ENCODE peak calls at places on chromosomes 4 and X, in five cellular contexts. H, M, C, E and O are unnamed samples. For H3K79me2, the result is how much of the 10 kb centered on the place peaks cover.

GRCh38 chrX:22534643-22535042 is 261.9 kb downstream of the CBLL2 start:
- DNase-seq in H (no peak), M (peak), C (no peak), E (no peak), O (peak)

GRCh38 chrX:19121898-19122640 is at the start of gene ADGRG2:
- DNase-seq in H (no peak), M (peak), C (no peak), E (no peak), O (peak)

GRCh38 chr4:107035711-107036601 is at the start of gene DKK2:
- DNase-seq in H (no peak), M (no peak), C (no peak), E (no peak), O (peak)

GRCh38 chr4:96131186-96131585 is 291.3 kb downstream of the PDHA2 start:
- DNase-seq in H (no peak), M (no peak), C (no peak), E (no peak), O (peak)

GRCh38 chr4:36081185-36081584 is 163.1 kb downstream of the ARAP2 start:
- DNase-seq in H (no peak), M (no peak), C (no peak), E (no peak), O (no peak)

GRCh38 chr4:104491396-104491821 is 3.3 kb downstream of the CXXC4 start:
- DNase-seq in H (no peak), M (no peak), C (peak), E (peak), O (peak)

GRCh38 chrX:20743054-20743453 is 476.3 kb upstream of the RPS6KA3 start:
- DNase-seq in H (no peak), M (no peak), C (no peak), E (no peak), O (no peak)

GRCh38 chr4:145041378-145041777 is 56.6 kb downstream of the ANAPC10 start:
- DNase-seq in H (no peak), M (no peak), C (no peak), E (no peak), O (no peak)

GRCh38 chrX:7927259-7928167 is at the start of gene PNPLA4:
- DNase-seq in H (peak), M (peak), C (no peak), E (peak), O (peak)

GRCh38 chr4:150115851-150116250 is 37.6 kb downstream of the DCLK2 start:
- DNase-seq in H (no peak), M (no peak), C (no peak), E (no peak), O (no peak)

GRCh38 chr4:55758570-55758969 is 61.0 kb upstream of the EXOC1L start:
- DNase-seq in H (no peak), M (no peak), C (no peak), E (no peak), O (no peak)

GRCh38 chr4:151928112-151928511 is 167.3 kb upstream of the GATB start:
- DNase-seq in H (no peak), M (no peak), C (no peak), E (no peak), O (no peak)

GRCh38 chr4:53602390-53602789 is 11.1 kb upstream of the LNX1 start:
- DNase-seq in H (no peak), M (no peak), C (no peak), E (no peak), O (no peak)

GRCh38 chr4:151908734-151909497 is 148.1 kb upstream of the GATB start:
- DNase-seq in H (no peak), M (no peak), C (no peak), E (no peak), O (no peak)

GRCh38 chr4:87620491-87620890 is 12.2 kb downstream of the DSPP start:
- DNase-seq in H (no peak), M (no peak), C (no peak), E (no peak), O (no peak)

GRCh38 chr4:169283114-169283509 is 12.4 kb upstream of the SH3RF1 start:
- DNase-seq in H (no peak), M (peak), C (no peak), E (no peak), O (peak)

GRCh38 chrX:147183161-147183560 is 368.6 kb upstream of the CXorf51A start:
- DNase-seq in H (no peak), M (no peak), C (no peak), E (no peak), O (no peak)

GRCh38 chr4:4470208-4470607 is 71.6 kb downstream of the STX18 start:
- DNase-seq in H (no peak), M (no peak), C (no peak), E (no peak), O (no peak)

GRCh38 chr4:83454626-83455025 is 997 bp downstream of the HELQ start:
- DNase-seq in H (no peak), M (no peak), C (no peak), E (no peak), O (peak)

GRCh38 chrX:10135561-10136399 is 21.0 kb upstream of the CLCN4 start:
- DNase-seq in H (no peak), M (no peak), C (peak), E (no peak), O (no peak)

GRCh38 chr4:159927781-159928180 is 824.9 kb downstream of the RAPGEF2 start:
- DNase-seq in H (no peak), M (no peak), C (no peak), E (no peak), O (no peak)

GRCh38 chr4:24537025-24537424 is 47.3 kb downstream of the DHX15 start:
- DNase-seq in H (no peak), M (no peak), C (no peak), E (no peak), O (peak)
- H3K79me2 ChIP-seq in H (half or more), M (half or more), C (half or more), E (half or more), O (half or more)

GRCh38 chrX:138669693-138670092 is 41.8 kb downstream of the FGF13 start:
- DNase-seq in H (no peak), M (no peak), C (no peak), E (no peak), O (no peak)
- H3K9ac ChIP-seq in H (no peak), M (no peak), C (no peak), E (no peak), O (no peak)

DNA sequence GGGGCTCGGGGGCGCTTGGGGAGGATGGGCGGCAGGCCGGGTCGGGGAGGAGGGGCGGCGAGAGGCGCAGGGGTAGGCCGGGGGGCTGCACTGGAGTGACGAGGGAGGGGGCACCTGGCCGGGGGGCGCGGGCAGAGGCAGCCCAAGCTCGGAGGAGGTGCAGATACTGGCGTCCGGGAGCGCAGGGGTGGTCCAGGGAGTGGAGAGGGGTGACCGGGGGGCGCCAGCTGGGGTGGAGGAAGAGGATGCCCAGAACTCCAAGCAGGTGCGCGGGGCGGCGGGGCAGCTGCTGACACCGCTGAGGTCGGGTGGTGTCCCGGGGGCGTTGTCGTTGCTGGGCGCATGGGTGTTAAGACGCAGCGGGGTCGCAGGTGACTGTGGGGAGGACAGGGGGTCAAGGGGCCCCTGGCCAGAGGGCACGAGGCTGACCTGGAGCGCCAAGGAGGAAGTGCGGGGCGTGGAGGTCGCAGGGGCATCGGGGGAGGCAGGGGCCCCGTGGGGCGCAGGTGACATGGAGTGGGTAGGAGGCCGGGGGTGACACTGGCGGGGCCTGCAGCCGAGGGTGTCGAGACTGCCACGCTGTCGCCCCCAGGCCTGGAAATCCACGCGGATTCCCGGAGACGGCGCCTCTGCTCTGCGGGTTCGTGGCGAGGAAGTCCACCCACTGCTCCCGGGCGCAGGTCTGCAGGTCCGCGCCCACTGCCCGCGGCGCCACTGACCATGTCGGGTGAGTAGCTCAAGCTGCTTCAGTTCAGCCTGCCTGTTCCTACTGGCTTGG is 928 bp downstream of the GYG2 start:
- DNase-seq in H (no peak), M (no peak), C (no peak), E (no peak), O (no peak)
- TF ChIP-seq EZH2 in H (no peak), M (no peak), C (no peak), E (no peak), O (no peak)

DNA sequence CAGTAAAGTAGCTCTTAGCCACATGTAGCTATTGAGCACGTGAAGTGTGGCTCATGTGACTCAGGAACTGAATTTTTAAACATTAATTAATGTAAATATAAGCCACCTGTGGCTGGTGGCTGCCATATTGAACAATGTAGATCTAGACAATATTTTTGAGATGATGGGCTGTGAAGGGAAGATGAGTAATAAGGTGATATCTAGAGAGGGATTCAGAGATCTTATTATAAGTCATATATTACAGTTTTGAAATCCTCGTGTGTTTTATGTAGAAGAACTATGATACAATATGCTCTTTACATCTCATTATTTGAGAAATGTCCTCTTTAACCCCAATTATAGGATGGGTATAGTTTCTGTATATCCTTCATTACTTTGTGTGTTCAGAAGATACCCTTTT is 5.6 kb downstream of the GAR1 start:
- DNase-seq in H (no peak), M (no peak), C (no peak), E (no peak), O (no peak)
- H3K79me2 ChIP-seq in H (half or more), M (under half), C (under half), E (half or more), O (half or more)

GRCh38 chr4:125317526-125317880 is 2.7 kb downstream of the FAT4 start:
- DNase-seq in H (no peak), M (no peak), C (no peak), E (no peak), O (peak)

GRCh38 chr4:125316781-125317525 is 2.2 kb downstream of the FAT4 start:
- DNase-seq in H (no peak), M (no peak), C (no peak), E (no peak), O (peak)

GRCh38 chr4:125314676-125315570 is at the start of gene FAT4:
- DNase-seq in H (peak), M (peak), C (no peak), E (peak), O (peak)

GRCh38 chr4:125315571-125316390 is 1.0 kb downstream of the FAT4 start:
- DNase-seq in H (no peak), M (peak), C (no peak), E (no peak), O (peak)

DNA sequence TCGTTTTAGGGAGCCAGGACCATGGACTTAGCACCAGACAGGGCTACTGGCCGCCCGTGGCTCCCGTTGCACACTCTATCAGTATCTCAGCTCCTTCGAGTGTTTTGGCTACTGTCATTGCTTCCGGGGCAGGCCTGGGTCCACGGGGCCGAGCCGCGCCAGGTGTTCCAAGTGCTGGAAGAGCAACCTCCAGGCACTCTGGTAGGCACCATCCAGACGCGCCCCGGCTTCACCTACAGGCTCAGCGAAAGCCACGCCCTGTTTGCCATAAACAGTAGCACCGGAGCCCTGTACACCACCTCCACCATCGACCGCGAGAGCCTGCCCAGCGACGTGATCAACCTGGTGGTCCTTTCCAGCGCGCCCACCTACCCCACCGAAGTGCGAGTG is 1.6 kb downstream of the FAT4 start:
- DNase-seq in H (no peak), M (peak), C (no peak), E (no peak), O (no peak)
- H3K9ac ChIP-seq in H (no peak), M (no peak), C (no peak), E (no peak), O (peak)

GRCh38 chr4:41752081-41752836 is 3.7 kb upstream of the PHOX2B start:
- DNase-seq in H (no peak), M (no peak), C (no peak), E (no peak), O (no peak)
- TF ChIP-seq EZH2 in H (no peak), M (no peak), C (no peak), E (no peak), O (no peak)

DNA sequence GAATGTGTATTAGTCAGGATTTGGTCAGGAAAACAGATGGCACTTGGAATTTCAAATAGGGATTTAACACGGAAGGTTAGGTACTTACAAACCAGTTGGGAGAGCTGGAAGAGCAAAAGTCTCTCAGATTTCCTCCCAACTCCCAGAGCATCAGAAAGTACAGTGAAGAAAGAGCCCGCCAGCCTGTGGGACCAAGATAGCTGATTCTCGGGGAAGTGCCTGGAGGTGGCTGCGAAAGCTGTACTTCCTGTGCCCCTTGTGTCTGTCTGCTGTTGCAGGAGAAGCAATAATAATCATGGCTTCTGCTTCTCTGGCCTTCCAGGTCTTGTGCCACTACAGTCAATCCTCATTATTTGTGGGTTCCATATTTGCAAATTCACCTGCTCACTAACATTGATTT is 221.0 kb upstream of the BCOR start:
- DNase-seq in H (no peak), M (no peak), C (no peak), E (no peak), O (no peak)
- H3K79me2 ChIP-seq in H (under half), M (under half), C (under half), E (under half), O (under half)

GRCh38 chrX:41921492-41922124 is 1.7 kb downstream of the CASK start:
- DNase-seq in H (no peak), M (peak), C (no peak), E (no peak), O (no peak)
- H3K9ac ChIP-seq in H (peak), M (peak), C (peak), E (no peak), O (peak)

GRCh38 chr4:22094217-22094616 is 145.6 kb upstream of the KCNIP4 start:
- DNase-seq in H (no peak), M (no peak), C (no peak), E (no peak), O (no peak)
- TF ChIP-seq EZH2 in H (no peak), M (no peak), C (no peak), E (no peak), O (no peak)